ENCODE peak calls at places on chromosomes 3 and 15, in nine cellular contexts. F, T, W, G, S, M, K, H and A are unnamed samples.

GRCh38 chr3:19046440-19046839 is 101.9 kb upstream of the KCNH8 start:
- DNase-seq in F (no peak), T (no peak), W (no peak), G (no peak), S (no peak), M (no peak), K (no peak), H (no peak), A (no peak)

GRCh38 chr3:145243875-145244274 is 917.1 kb downstream of the PLOD2 start:
- DNase-seq in F (no peak), T (peak), W (no peak), G (no peak), S (no peak), M (no peak), K (no peak), H (peak), A (peak)

GRCh38 chr15:66291816-66292215 is 1.6 kb upstream of the DIS3L start:
- DNase-seq in F (no peak), T (no peak), W (no peak), G (no peak), S (no peak), M (no peak), K (no peak), H (no peak), A (no peak)

GRCh38 chr15:80982205-80982604 is 7.4 kb downstream of the MESD start:
- DNase-seq in F (no peak), T (no peak), W (no peak), G (no peak), S (no peak), M (no peak), K (no peak), H (no peak), A (no peak)

GRCh38 chr3:177842302-177842701 is 645.0 kb upstream of the TBL1XR1 start:
- DNase-seq in F (no peak), T (no peak), W (no peak), G (no peak), S (no peak), M (no peak), K (no peak), H (no peak), A (no peak)

GRCh38 chr15:78265752-78266224 is 1.4 kb downstream of the DNAJA4 start:
- DNase-seq in F (no peak), T (peak), W (no peak), G (no peak), S (no peak), M (no peak), K (peak), H (no peak), A (peak)

GRCh38 chr3:4584537-4585249 is 91.5 kb downstream of the ITPR1 start:
- DNase-seq in F (peak), T (peak), W (no peak), G (no peak), S (no peak), M (no peak), K (no peak), H (no peak), A (no peak)

GRCh38 chr3:125054436-125055164 is 1.2 kb downstream of the HEG1 start:
- DNase-seq in F (no peak), T (peak), W (peak), G (no peak), S (peak), M (peak), K (no peak), H (peak), A (no peak)

GRCh38 chr3:26114851-26115250 is 325.0 kb downstream of the OXSM start:
- DNase-seq in F (no peak), T (no peak), W (no peak), G (no peak), S (no peak), M (no peak), K (no peak), H (no peak), A (no peak)

GRCh38 chr3:158103131-158103955 is 2.9 kb downstream of the SHOX2 start:
- DNase-seq in F (no peak), T (peak), W (peak), G (no peak), S (no peak), M (no peak), K (peak), H (no peak), A (no peak)
- H3K4me3 ChIP-seq in F (no peak), T (peak), W (peak), G (no peak), S (no peak), M (peak), K (peak), H (peak), A (peak)

GRCh38 chr3:14320221-14320620 is 82.2 kb upstream of the SLC6A6 start:
- DNase-seq in F (no peak), T (no peak), W (no peak), G (no peak), S (no peak), M (no peak), K (no peak), H (no peak), A (no peak)

GRCh38 chr3:14317057-14317553 is 85.3 kb upstream of the SLC6A6 start:
- DNase-seq in F (no peak), T (no peak), W (no peak), G (no peak), S (no peak), M (no peak), K (no peak), H (no peak), A (no peak)

GRCh38 chr3:14318638-14319037 is 83.8 kb upstream of the SLC6A6 start:
- DNase-seq in F (no peak), T (no peak), W (no peak), G (no peak), S (no peak), M (no peak), K (no peak), H (no peak), A (no peak)

GRCh38 chr3:14322001-14322400 is 80.4 kb upstream of the SLC6A6 start:
- DNase-seq in F (no peak), T (no peak), W (no peak), G (no peak), S (no peak), M (no peak), K (no peak), H (no peak), A (no peak)

GRCh38 chr3:14319654-14320182 is 82.7 kb upstream of the SLC6A6 start:
- DNase-seq in F (no peak), T (peak), W (no peak), G (no peak), S (no peak), M (peak), K (no peak), H (peak), A (no peak)
- H3K4me3 ChIP-seq in F (no peak), T (no peak), W (no peak), G (no peak), S (no peak), M (no peak), K (no peak), H (no peak), A (no peak)

DNA sequence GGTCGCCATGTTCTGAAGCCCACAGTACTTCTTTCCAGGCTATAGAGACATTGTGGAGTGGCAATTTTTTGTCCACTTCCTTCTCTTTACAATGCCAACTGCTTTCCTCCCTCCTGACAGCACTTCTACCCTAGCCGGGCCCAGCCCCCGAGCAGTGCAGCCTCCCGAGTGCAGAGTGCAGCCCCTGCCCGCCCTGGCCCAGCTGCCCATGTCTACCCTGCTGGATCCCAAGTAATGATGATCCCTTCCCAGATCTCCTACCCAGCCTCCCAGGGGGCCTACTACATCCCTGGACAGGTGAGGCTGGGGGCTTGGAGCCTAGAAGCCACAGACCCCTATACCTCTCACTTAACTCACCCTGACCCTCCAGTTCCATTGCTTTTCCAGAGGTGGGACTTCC is 2.8 kb downstream of the EIF4G1 start:
- DNase-seq in F (no peak), T (no peak), W (peak), G (no peak), S (no peak), M (no peak), K (no peak), H (no peak), A (no peak)
- H3K4me3 ChIP-seq in F (peak), T (peak), W (peak), G (no peak), S (no peak), M (no peak), K (peak), H (peak), A (no peak)

DNA sequence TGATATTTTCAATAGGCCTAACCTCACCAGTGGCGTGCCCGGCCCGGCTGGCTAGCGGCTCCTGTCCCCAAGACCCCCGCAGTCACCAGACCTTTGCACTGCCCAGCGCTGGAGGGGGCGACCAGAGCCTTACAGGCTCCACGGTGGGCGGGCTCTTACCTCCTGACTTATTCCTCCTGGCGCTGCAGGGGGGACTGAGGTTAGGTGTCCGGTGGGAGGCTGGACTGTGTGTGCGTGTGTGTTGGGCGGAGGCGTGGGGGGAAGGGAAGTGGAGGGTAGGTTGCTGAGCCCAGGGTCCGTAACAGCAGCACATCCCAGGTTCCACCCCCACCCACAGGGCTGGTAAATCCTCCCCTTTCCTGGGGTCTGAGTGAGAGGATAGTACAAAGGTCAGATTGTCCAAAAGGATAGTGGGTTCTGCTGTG is 27.5 kb upstream of the THRB start:
- DNase-seq in F (no peak), T (no peak), W (peak), G (peak), S (no peak), M (no peak), K (no peak), H (no peak), A (no peak)
- H3K4me3 ChIP-seq in F (peak), T (peak), W (peak), G (peak), S (no peak), M (peak), K (peak), H (peak), A (peak)

GRCh38 chr3:10927551-10927950 is 65.0 kb upstream of the SLC6A1 start:
- DNase-seq in F (no peak), T (no peak), W (peak), G (peak), S (no peak), M (no peak), K (no peak), H (no peak), A (no peak)
- H3K4me3 ChIP-seq in F (no peak), T (no peak), W (no peak), G (no peak), S (no peak), M (no peak), K (no peak), H (no peak), A (no peak)

GRCh38 chr3:139524841-139525538 is 14.6 kb downstream of the RBP1 start:
- DNase-seq in F (no peak), T (no peak), W (no peak), G (no peak), S (no peak), M (no peak), K (no peak), H (no peak), A (no peak)

GRCh38 chr3:139528281-139528680 is 11.3 kb downstream of the RBP1 start:
- DNase-seq in F (no peak), T (no peak), W (no peak), G (no peak), S (no peak), M (no peak), K (no peak), H (no peak), A (no peak)

GRCh38 chr3:139526146-139526545 is 13.4 kb downstream of the RBP1 start:
- DNase-seq in F (no peak), T (no peak), W (no peak), G (no peak), S (no peak), M (no peak), K (no peak), H (no peak), A (no peak)

GRCh38 chr3:139528924-139529323 is 10.6 kb downstream of the RBP1 start:
- DNase-seq in F (no peak), T (no peak), W (no peak), G (no peak), S (no peak), M (no peak), K (no peak), H (no peak), A (no peak)

GRCh38 chr3:139527287-139527686 is 12.3 kb downstream of the RBP1 start:
- DNase-seq in F (no peak), T (no peak), W (no peak), G (no peak), S (no peak), M (no peak), K (no peak), H (no peak), A (no peak)
- H3K4me3 ChIP-seq in F (no peak), T (no peak), W (no peak), G (no peak), S (no peak), M (no peak), K (no peak), H (no peak), A (no peak)

GRCh38 chr15:101439920-101440319 is 49.6 kb downstream of the PCSK6 start:
- DNase-seq in F (no peak), T (no peak), W (no peak), G (peak), S (no peak), M (no peak), K (no peak), H (peak), A (no peak)
- H3K4me3 ChIP-seq in F (no peak), T (no peak), W (no peak), G (no peak), S (no peak), M (no peak), K (no peak), H (peak), A (no peak)

GRCh38 chr3:157438371-157438735 is 1.7 kb downstream of the PTX3 start:
- DNase-seq in F (no peak), T (no peak), W (no peak), G (no peak), S (no peak), M (no peak), K (no peak), H (no peak), A (no peak)
- H3K4me3 ChIP-seq in F (peak), T (peak), W (peak), G (peak), S (no peak), M (peak), K (peak), H (peak), A (peak)

DNA sequence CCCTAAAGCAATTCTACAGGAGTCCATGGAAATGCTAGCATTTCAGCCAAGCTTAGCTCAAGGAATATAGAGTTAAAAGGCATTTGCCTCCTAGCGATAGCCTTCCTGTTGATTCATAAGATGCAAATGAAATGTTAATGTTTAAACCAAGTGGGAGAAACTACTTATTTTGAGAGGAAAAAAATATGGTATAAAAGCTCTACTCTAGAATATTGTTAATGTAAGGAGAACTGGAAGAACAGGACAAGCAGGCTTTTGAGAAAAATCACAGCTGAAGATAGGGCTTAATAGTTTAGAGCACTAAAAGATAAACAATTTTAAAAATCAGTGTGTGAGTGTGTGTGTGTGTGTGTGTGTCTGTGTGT is 1.6 kb upstream of the ALCAM start:
- DNase-seq in F (no peak), T (peak), W (no peak), G (no peak), S (no peak), M (peak), K (no peak), H (no peak), A (no peak)
- H3K4me3 ChIP-seq in F (no peak), T (peak), W (no peak), G (peak), S (no peak), M (no peak), K (peak), H (peak), A (peak)

GRCh38 chr3:170180107-170180951 is 1.2 kb downstream of the PHC3 start:
- DNase-seq in F (no peak), T (peak), W (no peak), G (no peak), S (no peak), M (peak), K (no peak), H (no peak), A (no peak)

GRCh38 chr3:170180952-170181876 is at the start of gene PHC3:
- DNase-seq in F (peak), T (peak), W (peak), G (peak), S (peak), M (peak), K (peak), H (peak), A (peak)

GRCh38 chr3:170178631-170179030 is 2.9 kb downstream of the PHC3 start:
- DNase-seq in F (no peak), T (no peak), W (no peak), G (no peak), S (peak), M (peak), K (no peak), H (no peak), A (no peak)

GRCh38 chr3:170179444-170179843 is 2.1 kb downstream of the PHC3 start:
- DNase-seq in F (no peak), T (no peak), W (no peak), G (no peak), S (no peak), M (no peak), K (no peak), H (no peak), A (no peak)
- H3K4me3 ChIP-seq in F (peak), T (peak), W (no peak), G (peak), S (peak), M (no peak), K (peak), H (peak), A (peak)